ENCODE peak calls at places on chromosomes 5 and 9, in six cellular contexts. One of them, this sample, is unnamed.

GRCh38 chr5:111681791-111682190 is 75.2 kb downstream of the NREP start:
- DNase-seq in spleen: no peak
- DNase-seq in AG04450: no peak
- DNase-seq in ovary: no peak
- DNase-seq in HCT116: no peak
- DNase-seq in fibroblast of lung: peak
- DNase-seq in this sample: no peak

GRCh38 chr9:129664664-129665007 is 811 bp upstream of the PRRX2 start:
- DNase-seq in spleen: no peak
- DNase-seq in HCT116: no peak
- DNase-seq in fibroblast of lung: no peak
- DNase-seq in ovary: no peak
- DNase-seq in AG04450: no peak
- DNase-seq in this sample: no peak

GRCh38 chr9:134928796-134929559 is 11.3 kb upstream of the FCN1 start:
- DNase-seq in spleen: peak
- DNase-seq in AG04450: no peak
- DNase-seq in HCT116: no peak
- DNase-seq in fibroblast of lung: no peak
- DNase-seq in ovary: peak
- DNase-seq in this sample: peak

GRCh38 chr9:134728021-134728795 is 86.6 kb downstream of the COL5A1 start:
- DNase-seq in spleen: no peak
- DNase-seq in HCT116: no peak
- DNase-seq in AG04450: no peak
- DNase-seq in fibroblast of lung: no peak
- DNase-seq in ovary: no peak
- DNase-seq in this sample: no peak

GRCh38 chr5:153489611-153490010 is 859 bp upstream of the GRIA1 start:
- DNase-seq in AG04450: no peak
- DNase-seq in fibroblast of lung: no peak
- DNase-seq in HCT116: no peak
- DNase-seq in spleen: no peak
- DNase-seq in ovary: no peak
- DNase-seq in this sample: no peak

GRCh38 chr5:56732147-56732546 is 83.2 kb upstream of the MAP3K1 start:
- DNase-seq in fibroblast of lung: no peak
- DNase-seq in ovary: no peak
- DNase-seq in AG04450: no peak
- DNase-seq in spleen: no peak
- DNase-seq in HCT116: no peak
- DNase-seq in this sample: no peak

GRCh38 chr5:154654484-154655375 is 100.4 kb upstream of the LARP1 start:
- DNase-seq in AG04450: no peak
- DNase-seq in HCT116: no peak
- DNase-seq in spleen: no peak
- DNase-seq in ovary: no peak
- DNase-seq in fibroblast of lung: no peak
- DNase-seq in this sample: no peak

GRCh38 chr9:94157408-94157801 is 73.1 kb downstream of the PTPDC1 start:
- DNase-seq in ovary: no peak
- DNase-seq in fibroblast of lung: no peak
- DNase-seq in HCT116: no peak
- DNase-seq in spleen: no peak
- DNase-seq in AG04450: no peak
- DNase-seq in this sample: no peak

GRCh38 chr5:57539281-57539701 is 56.7 kb upstream of the ACTBL2 start:
- DNase-seq in ovary: no peak
- DNase-seq in spleen: no peak
- DNase-seq in HCT116: no peak
- DNase-seq in fibroblast of lung: peak
- DNase-seq in AG04450: peak
- DNase-seq in this sample: no peak

GRCh38 chr9:138049779-138050471 is 172.3 kb downstream of the CACNA1B start:
- DNase-seq in AG04450: no peak
- DNase-seq in ovary: peak
- DNase-seq in fibroblast of lung: no peak
- DNase-seq in spleen: peak
- DNase-seq in HCT116: no peak
- DNase-seq in this sample: peak

DNA sequence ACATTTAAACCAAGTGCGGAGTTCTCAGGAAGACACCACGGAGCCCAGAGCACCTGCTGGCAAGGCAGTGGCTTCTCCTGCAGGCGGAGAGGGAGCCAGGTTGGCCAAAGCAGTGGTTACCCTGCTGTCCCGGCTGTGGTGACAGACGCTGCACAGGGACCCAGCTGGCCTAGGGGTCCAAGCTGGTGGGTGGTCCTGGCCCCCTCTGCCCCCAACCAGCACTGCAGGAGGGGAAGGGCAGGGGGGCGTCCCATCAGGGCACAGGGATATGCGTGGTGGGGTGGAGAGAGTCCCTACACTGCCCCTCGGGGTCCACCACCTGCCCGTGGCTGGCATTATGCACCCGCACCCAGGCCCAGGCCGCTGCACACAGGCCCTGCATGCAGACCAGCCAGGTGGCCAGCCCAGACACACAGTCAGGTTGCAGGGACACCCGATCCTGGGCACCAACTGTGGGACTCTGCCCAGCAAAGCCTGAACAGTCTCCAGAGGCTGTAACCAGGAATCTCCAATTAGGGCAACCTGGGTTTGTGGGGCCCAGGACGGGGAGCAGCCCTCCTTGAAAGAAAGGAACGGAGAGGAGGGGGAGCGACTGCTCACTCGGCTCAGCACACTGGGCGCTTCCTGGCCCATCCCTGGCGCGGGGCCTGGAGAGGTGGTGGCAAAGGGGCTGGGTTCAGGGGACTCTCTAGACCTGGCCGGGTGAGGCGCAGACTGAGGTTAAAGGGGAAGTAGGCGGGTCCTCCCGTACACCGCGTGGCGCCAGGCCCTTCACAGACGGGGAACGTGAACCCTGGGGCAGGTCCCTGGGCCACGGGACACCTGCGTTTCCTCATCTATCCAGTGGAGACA is 46.3 kb downstream of the NACC2 start:
- DNase-seq in ovary: no peak
- DNase-seq in fibroblast of lung: no peak
- DNase-seq in AG04450: no peak
- DNase-seq in HCT116: no peak
- DNase-seq in spleen: no peak
- DNase-seq in this sample: no peak
- H3K4me3 ChIP-seq in ovary: no peak
- H3K4me3 ChIP-seq in fibroblast of lung: no peak
- H3K4me3 ChIP-seq in AG04450: no peak
- H3K4me3 ChIP-seq in HCT116: no peak
- H3K4me3 ChIP-seq in spleen: no peak
- H3K4me3 ChIP-seq in this sample: no peak

DNA sequence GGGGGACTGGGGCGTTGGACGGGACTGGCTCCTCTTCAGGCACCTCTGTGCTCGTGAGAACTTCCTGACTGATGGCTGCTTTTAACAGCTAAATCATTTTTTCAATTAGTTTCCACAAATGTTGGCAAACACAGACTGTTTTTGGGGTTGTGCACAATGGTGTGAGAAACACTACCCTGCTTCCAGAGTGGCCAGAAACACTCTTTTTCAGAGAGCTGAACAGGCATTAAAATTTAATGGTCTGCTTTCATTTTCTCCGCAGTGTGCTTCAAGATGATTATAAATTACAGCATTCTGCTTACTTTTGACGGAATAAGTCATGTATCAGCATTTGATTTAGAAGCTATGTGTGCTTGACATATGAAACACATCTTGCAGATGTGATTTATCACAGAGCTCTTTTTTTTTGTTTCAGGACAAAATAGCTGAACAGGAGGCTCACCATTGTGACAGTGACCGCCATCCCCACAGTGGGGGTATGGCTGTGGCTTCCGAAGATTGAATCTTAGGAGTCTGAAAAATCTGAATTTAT is 454.5 kb upstream of the ZNF608 start:
- DNase-seq in spleen: no peak
- DNase-seq in fibroblast of lung: no peak
- DNase-seq in HCT116: no peak
- DNase-seq in AG04450: no peak
- DNase-seq in ovary: no peak
- DNase-seq in this sample: no peak
- H3K4me3 ChIP-seq in spleen: no peak
- H3K4me3 ChIP-seq in fibroblast of lung: peak
- H3K4me3 ChIP-seq in HCT116: no peak
- H3K4me3 ChIP-seq in AG04450: peak
- H3K4me3 ChIP-seq in ovary: peak
- H3K4me3 ChIP-seq in this sample: no peak

GRCh38 chr5:91312698-91313097 is 70.4 kb downstream of the ARRDC3 start:
- DNase-seq in spleen: no peak
- DNase-seq in AG04450: no peak
- DNase-seq in HCT116: no peak
- DNase-seq in fibroblast of lung: no peak
- DNase-seq in ovary: no peak
- DNase-seq in this sample: no peak

GRCh38 chr5:91311168-91311696 is 71.9 kb downstream of the ARRDC3 start:
- DNase-seq in ovary: no peak
- DNase-seq in AG04450: no peak
- DNase-seq in fibroblast of lung: no peak
- DNase-seq in spleen: peak
- DNase-seq in HCT116: no peak
- DNase-seq in this sample: no peak

GRCh38 chr5:91307023-91307422 is 76.1 kb downstream of the ARRDC3 start:
- DNase-seq in fibroblast of lung: peak
- DNase-seq in HCT116: no peak
- DNase-seq in AG04450: no peak
- DNase-seq in ovary: peak
- DNase-seq in spleen: no peak
- DNase-seq in this sample: no peak

GRCh38 chr5:91306497-91306896 is 76.6 kb downstream of the ARRDC3 start:
- DNase-seq in fibroblast of lung: peak
- DNase-seq in HCT116: no peak
- DNase-seq in spleen: no peak
- DNase-seq in AG04450: no peak
- DNase-seq in ovary: no peak
- DNase-seq in this sample: no peak

GRCh38 chr5:91311697-91312501 is 71.2 kb downstream of the ARRDC3 start:
- DNase-seq in HCT116: peak
- DNase-seq in ovary: peak
- DNase-seq in spleen: peak
- DNase-seq in AG04450: peak
- DNase-seq in fibroblast of lung: peak
- DNase-seq in this sample: peak
- H3K4me3 ChIP-seq in HCT116: peak
- H3K4me3 ChIP-seq in ovary: no peak
- H3K4me3 ChIP-seq in spleen: no peak
- H3K4me3 ChIP-seq in AG04450: no peak
- H3K4me3 ChIP-seq in fibroblast of lung: no peak
- H3K4me3 ChIP-seq in this sample: no peak

DNA sequence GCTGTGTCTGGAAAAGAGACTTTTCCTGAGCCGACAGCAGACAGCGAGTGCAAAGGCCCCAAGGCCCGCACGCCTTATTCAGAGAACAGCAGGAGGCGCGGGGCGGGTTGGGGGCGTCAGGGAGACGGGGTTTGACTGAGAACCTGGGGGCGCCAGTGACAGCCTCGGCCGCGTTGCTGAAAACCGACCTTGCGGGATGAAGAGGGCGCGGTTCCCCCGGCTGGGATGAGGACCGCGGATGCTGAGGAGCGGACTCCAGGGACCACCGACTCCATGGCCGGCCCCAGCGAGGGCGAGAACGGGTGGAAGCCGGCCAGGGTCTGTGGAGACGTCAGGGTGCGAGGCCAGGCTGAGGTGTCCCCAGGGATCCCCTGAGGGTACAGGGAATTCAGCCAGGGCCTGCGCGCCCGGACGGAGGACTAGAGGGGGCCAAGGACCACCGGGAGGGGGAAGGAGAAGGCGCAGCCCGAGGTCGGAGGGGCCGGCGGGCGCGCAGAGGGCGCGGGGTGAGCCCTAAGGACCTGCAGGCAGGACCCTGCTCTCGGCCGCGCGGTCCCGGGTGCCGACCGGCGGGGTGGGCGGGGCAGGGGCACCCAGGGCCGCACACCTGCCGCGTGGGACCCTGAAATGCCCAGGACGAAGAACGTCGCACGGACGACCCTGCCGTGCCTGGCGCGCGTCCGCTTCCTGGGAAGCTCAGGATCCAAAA is 836 bp upstream of the AHRR start:
- DNase-seq in AG04450: no peak
- DNase-seq in spleen: no peak
- DNase-seq in ovary: no peak
- DNase-seq in HCT116: no peak
- DNase-seq in fibroblast of lung: no peak
- DNase-seq in this sample: peak
- H3K4me3 ChIP-seq in AG04450: peak
- H3K4me3 ChIP-seq in spleen: peak
- H3K4me3 ChIP-seq in ovary: no peak
- H3K4me3 ChIP-seq in HCT116: peak
- H3K4me3 ChIP-seq in fibroblast of lung: peak
- H3K4me3 ChIP-seq in this sample: no peak

GRCh38 chr5:108930107-108930506 is 182.4 kb downstream of the FER start:
- DNase-seq in spleen: no peak
- DNase-seq in HCT116: no peak
- DNase-seq in ovary: no peak
- DNase-seq in AG04450: no peak
- DNase-seq in fibroblast of lung: no peak
- DNase-seq in this sample: no peak

GRCh38 chr5:108919591-108920326 is 172.1 kb downstream of the FER start:
- DNase-seq in spleen: no peak
- DNase-seq in fibroblast of lung: peak
- DNase-seq in ovary: no peak
- DNase-seq in HCT116: no peak
- DNase-seq in AG04450: no peak
- DNase-seq in this sample: no peak

GRCh38 chr5:108925073-108925472 is 177.4 kb downstream of the FER start:
- DNase-seq in ovary: no peak
- DNase-seq in HCT116: no peak
- DNase-seq in fibroblast of lung: no peak
- DNase-seq in spleen: no peak
- DNase-seq in AG04450: no peak
- DNase-seq in this sample: no peak

DNA sequence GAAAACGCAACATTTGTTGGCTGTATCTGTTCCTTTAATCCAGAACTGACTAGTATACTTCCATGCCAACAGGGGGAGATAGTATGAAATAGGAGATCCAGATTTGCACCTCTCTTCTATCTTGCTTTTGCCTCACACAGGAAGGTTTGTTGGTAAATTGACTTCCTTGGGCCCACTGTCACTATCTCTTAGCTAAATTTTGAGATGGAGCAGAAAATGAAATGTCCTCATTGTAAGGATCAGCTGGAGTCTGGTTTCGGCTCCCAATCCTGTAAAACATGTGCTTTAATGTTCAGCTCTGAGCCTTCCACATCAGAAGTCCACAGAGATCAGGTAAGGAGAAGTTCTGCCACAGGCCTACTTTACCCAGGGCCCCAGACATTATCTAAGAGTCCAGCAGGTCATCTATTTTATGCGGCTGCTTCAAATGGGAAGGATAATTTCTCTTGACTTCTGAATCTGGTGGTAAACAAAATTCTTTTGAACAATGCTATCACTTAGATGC is 176.8 kb downstream of the FER start:
- DNase-seq in ovary: no peak
- DNase-seq in fibroblast of lung: no peak
- DNase-seq in HCT116: peak
- DNase-seq in spleen: no peak
- DNase-seq in AG04450: no peak
- DNase-seq in this sample: no peak
- H3K4me3 ChIP-seq in ovary: no peak
- H3K4me3 ChIP-seq in fibroblast of lung: no peak
- H3K4me3 ChIP-seq in HCT116: peak
- H3K4me3 ChIP-seq in spleen: no peak
- H3K4me3 ChIP-seq in AG04450: no peak
- H3K4me3 ChIP-seq in this sample: no peak

This sample was measured in mucosa of descending colon.